ENCODE peak calls at places on chromosomes 2 and 18, in four cellular contexts. One of them, this sample, is unnamed.
A peak's percentile ranks its signal among the peaks of the same experiment; 100 is the strongest.

GRCh38 chr2:225889452-225889851 is 489.9 kb downstream of the NYAP2 start:
- DNase-seq in fibroblast of lung: peak; percentile 92
- DNase-seq in CD8-positive, alpha-beta T cell: no peak
- DNase-seq in type B pancreatic cell: no peak
- DNase-seq in this sample: no peak

GRCh38 chr18:7809978-7810377 is 242.9 kb downstream of the PTPRM start:
- DNase-seq in fibroblast of lung: no peak
- DNase-seq in CD8-positive, alpha-beta T cell: no peak
- DNase-seq in type B pancreatic cell: no peak
- DNase-seq in this sample: no peak

GRCh38 chr2:226903179-226903578 is 67.3 kb downstream of the RHBDD1 start:
- DNase-seq in type B pancreatic cell: no peak
- DNase-seq in fibroblast of lung: peak; percentile 83
- DNase-seq in CD8-positive, alpha-beta T cell: no peak
- DNase-seq in this sample: no peak

GRCh38 chr2:241891988-241892298 is 22.4 kb downstream of the RTP5 start:
- DNase-seq in fibroblast of lung: no peak
- DNase-seq in type B pancreatic cell: no peak
- DNase-seq in CD8-positive, alpha-beta T cell: no peak
- DNase-seq in this sample: no peak

GRCh38 chr2:73979021-73979420 is 5.7 kb upstream of the TET3 start:
- DNase-seq in fibroblast of lung: no peak
- DNase-seq in CD8-positive, alpha-beta T cell: peak; percentile 41
- DNase-seq in type B pancreatic cell: no peak
- DNase-seq in this sample: no peak

GRCh38 chr18:40325988-40326387 is 1629.0 kb upstream of the PIK3C3 start:
- DNase-seq in fibroblast of lung: no peak
- DNase-seq in type B pancreatic cell: no peak
- DNase-seq in CD8-positive, alpha-beta T cell: no peak
- DNase-seq in this sample: no peak

GRCh38 chr2:202406445-202406967 is 30.4 kb downstream of the BMPR2 start:
- DNase-seq in type B pancreatic cell: no peak
- DNase-seq in fibroblast of lung: no peak
- DNase-seq in CD8-positive, alpha-beta T cell: no peak
- DNase-seq in this sample: no peak

GRCh38 chr2:126776255-126776654 is 120.3 kb downstream of the GYPC start:
- DNase-seq in CD8-positive, alpha-beta T cell: no peak
- DNase-seq in type B pancreatic cell: no peak
- DNase-seq in fibroblast of lung: no peak
- DNase-seq in this sample: no peak

GRCh38 chr2:216372761-216373291 is 543 bp upstream of the MARCHF4 start:
- DNase-seq in fibroblast of lung: peak; percentile 63
- DNase-seq in type B pancreatic cell: no peak
- DNase-seq in CD8-positive, alpha-beta T cell: no peak
- DNase-seq in this sample: no peak

GRCh38 chr18:3499498-3499897 is 49.5 kb downstream of the TGIF1 start:
- DNase-seq in CD8-positive, alpha-beta T cell: no peak
- DNase-seq in fibroblast of lung: no peak
- DNase-seq in type B pancreatic cell: no peak
- DNase-seq in this sample: no peak

GRCh38 chr2:171201767-171202166 is 41.1 kb upstream of the TLK1 start:
- DNase-seq in fibroblast of lung: no peak
- DNase-seq in CD8-positive, alpha-beta T cell: no peak
- DNase-seq in type B pancreatic cell: no peak
- DNase-seq in this sample: no peak

DNA sequence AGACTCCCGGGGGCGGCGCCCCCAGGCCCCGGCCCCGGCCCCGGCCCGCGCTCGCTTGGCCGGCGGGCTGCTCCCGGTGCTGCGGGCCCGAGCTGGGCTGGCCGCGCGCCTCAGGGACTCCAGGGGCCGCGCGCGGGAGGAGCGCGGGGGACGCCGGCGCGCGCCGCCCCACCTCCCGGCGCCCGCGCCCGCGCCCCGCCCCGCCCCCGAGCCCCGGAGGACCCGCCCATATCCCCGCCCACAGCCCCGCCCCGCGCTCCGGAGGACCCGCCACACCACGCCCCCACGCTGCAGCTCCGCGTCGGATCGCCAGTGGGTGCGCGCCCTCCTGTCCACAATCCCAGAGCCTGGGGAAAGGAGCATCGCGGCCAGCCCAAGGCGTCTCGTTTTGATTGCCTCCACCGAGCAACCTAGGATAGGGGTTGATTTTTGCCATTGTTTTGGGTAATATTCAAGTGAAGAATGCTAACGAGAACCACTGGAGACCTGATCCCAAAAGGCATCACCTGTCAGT is at the start of gene PARD6G:
- DNase-seq in type B pancreatic cell: peak; percentile 82
- DNase-seq in fibroblast of lung: peak; percentile 64
- DNase-seq in CD8-positive, alpha-beta T cell: peak; percentile 49
- DNase-seq in this sample: peak; percentile 66
- TF ChIP-seq CTCF in type B pancreatic cell: no peak
- TF ChIP-seq CTCF in fibroblast of lung: no peak
- TF ChIP-seq CTCF in CD8-positive, alpha-beta T cell: no peak
- TF ChIP-seq CTCF in this sample: peak; percentile 8

DNA sequence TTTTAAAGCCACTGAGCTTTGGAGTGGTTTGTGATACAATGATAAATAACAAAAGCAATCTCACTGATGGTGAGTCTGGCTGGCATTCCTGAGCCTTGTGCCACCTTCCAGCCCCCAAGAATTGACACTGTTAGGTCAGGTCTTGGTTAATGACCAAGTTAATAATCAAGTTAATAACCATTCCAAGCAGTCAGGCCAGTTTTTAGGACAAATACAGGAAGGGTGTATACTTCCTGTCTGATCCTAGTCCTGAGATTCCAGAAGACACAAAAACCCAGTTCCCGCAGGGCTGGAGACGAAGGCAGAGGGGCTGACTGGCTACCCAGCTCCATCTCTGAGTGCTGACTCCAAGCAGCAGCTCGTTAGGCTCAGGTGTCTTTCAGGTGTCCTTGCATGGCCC is 74.6 kb upstream of the LAPTM4A start:
- DNase-seq in fibroblast of lung: no peak
- DNase-seq in type B pancreatic cell: no peak
- DNase-seq in CD8-positive, alpha-beta T cell: no peak
- DNase-seq in this sample: no peak
- TF ChIP-seq CTCF in fibroblast of lung: no peak
- TF ChIP-seq CTCF in type B pancreatic cell: no peak
- TF ChIP-seq CTCF in CD8-positive, alpha-beta T cell: no peak
- TF ChIP-seq CTCF in this sample: no peak

GRCh38 chr2:174694920-174695319 is 69.4 kb downstream of the CHRNA1 start:
- DNase-seq in type B pancreatic cell: no peak
- DNase-seq in CD8-positive, alpha-beta T cell: no peak
- DNase-seq in fibroblast of lung: no peak
- DNase-seq in this sample: no peak

GRCh38 chr2:174692256-174692830 is 71.9 kb downstream of the CHRNA1 start:
- DNase-seq in CD8-positive, alpha-beta T cell: no peak
- DNase-seq in fibroblast of lung: no peak
- DNase-seq in type B pancreatic cell: no peak
- DNase-seq in this sample: no peak

GRCh38 chr2:174694196-174694878 is 69.9 kb downstream of the CHRNA1 start:
- DNase-seq in fibroblast of lung: no peak
- DNase-seq in type B pancreatic cell: no peak
- DNase-seq in CD8-positive, alpha-beta T cell: no peak
- DNase-seq in this sample: no peak

GRCh38 chr2:174691203-174691779 is 73.0 kb downstream of the CHRNA1 start:
- DNase-seq in fibroblast of lung: no peak
- DNase-seq in CD8-positive, alpha-beta T cell: no peak
- DNase-seq in type B pancreatic cell: no peak
- DNase-seq in this sample: no peak

GRCh38 chr2:174693344-174693743 is 70.9 kb downstream of the CHRNA1 start:
- DNase-seq in CD8-positive, alpha-beta T cell: no peak
- DNase-seq in type B pancreatic cell: no peak
- DNase-seq in fibroblast of lung: no peak
- DNase-seq in this sample: no peak
- TF ChIP-seq CTCF in CD8-positive, alpha-beta T cell: no peak
- TF ChIP-seq CTCF in type B pancreatic cell: no peak
- TF ChIP-seq CTCF in fibroblast of lung: no peak
- TF ChIP-seq CTCF in this sample: no peak

GRCh38 chr18:48037481-48038271 is 107.2 kb upstream of the SMAD2 start:
- DNase-seq in type B pancreatic cell: no peak
- DNase-seq in fibroblast of lung: no peak
- DNase-seq in CD8-positive, alpha-beta T cell: no peak
- DNase-seq in this sample: no peak
- TF ChIP-seq CTCF in type B pancreatic cell: peak; percentile 26
- TF ChIP-seq CTCF in fibroblast of lung: no peak
- TF ChIP-seq CTCF in CD8-positive, alpha-beta T cell: no peak
- TF ChIP-seq CTCF in this sample: no peak

DNA sequence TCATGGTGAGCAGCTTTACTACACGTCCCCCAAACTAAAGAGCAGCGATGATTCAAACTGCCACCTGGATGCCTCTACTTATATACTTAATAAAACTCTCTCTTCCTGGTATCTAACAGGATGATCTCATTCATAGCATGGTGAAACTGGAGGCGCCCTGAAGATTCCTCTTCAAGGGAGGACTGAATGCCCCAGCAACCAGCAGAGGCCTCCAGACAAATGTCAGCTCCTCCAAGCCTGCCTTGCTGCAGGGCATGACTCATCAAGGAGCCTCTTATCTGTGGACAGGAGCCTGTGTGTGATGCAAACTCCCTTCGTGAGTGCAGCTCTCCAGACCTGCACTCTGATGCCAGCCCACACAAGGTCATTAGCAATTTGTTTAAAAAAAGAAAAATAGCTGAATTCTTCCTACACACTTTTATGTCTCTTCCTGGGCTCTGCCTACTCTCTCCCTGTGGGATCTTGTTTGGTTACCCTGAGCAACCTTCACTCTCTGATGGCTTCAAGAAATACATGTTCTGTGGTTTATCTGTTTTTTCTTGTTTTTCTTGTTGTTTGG is 30.2 kb downstream of the LONRF2 start:
- DNase-seq in CD8-positive, alpha-beta T cell: peak; percentile 8
- DNase-seq in type B pancreatic cell: no peak
- DNase-seq in fibroblast of lung: peak; percentile 66
- DNase-seq in this sample: no peak
- TF ChIP-seq CTCF in CD8-positive, alpha-beta T cell: no peak
- TF ChIP-seq CTCF in type B pancreatic cell: no peak
- TF ChIP-seq CTCF in fibroblast of lung: no peak
- TF ChIP-seq CTCF in this sample: no peak

GRCh38 chr2:219737270-219737691 is 109.9 kb downstream of the SLC4A3 start:
- DNase-seq in CD8-positive, alpha-beta T cell: no peak
- DNase-seq in type B pancreatic cell: no peak
- DNase-seq in fibroblast of lung: peak; percentile 41
- DNase-seq in this sample: no peak
- TF ChIP-seq CTCF in CD8-positive, alpha-beta T cell: no peak
- TF ChIP-seq CTCF in type B pancreatic cell: peak; percentile 69
- TF ChIP-seq CTCF in fibroblast of lung: peak; percentile 54
- TF ChIP-seq CTCF in this sample: peak; percentile 44

DNA sequence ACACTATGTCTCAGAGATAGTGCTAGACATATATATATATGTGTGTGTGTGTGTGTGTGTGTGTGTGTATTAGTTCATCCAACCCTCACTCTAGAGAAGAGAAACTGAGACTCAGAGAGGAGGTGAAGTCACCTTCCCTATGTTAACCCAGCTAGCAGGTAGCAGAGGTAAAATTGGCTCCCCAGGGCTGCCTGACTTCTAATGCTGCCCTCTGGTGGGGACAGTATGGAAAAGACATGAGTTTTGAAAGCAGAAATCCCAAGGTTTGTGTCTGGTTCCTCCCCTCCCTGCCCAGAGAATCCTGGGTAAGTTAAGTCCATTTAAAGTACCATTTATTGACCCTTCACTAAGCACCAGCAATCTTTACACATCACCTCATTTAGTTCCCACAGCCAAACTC is 137.7 kb downstream of the THNSL2 start:
- DNase-seq in fibroblast of lung: no peak
- DNase-seq in CD8-positive, alpha-beta T cell: no peak
- DNase-seq in type B pancreatic cell: no peak
- DNase-seq in this sample: no peak
- TF ChIP-seq CTCF in fibroblast of lung: no peak
- TF ChIP-seq CTCF in CD8-positive, alpha-beta T cell: peak; percentile 38
- TF ChIP-seq CTCF in type B pancreatic cell: peak; percentile 60
- TF ChIP-seq CTCF in this sample: peak; percentile 35

This sample was measured in progenitor cell of endocrine pancreas.